ENCODE peak calls at places on chromosomes 12 and 14, in four cellular contexts. One of them, this sample, is unnamed.

GRCh38 chr12:57089259-57090245 is 638 bp downstream of the NAB2 start:
- DNase-seq in left lung: peak; percentile 90
- DNase-seq in adrenal gland: peak; percentile 76
- DNase-seq in tibial artery: peak; percentile 86
- DNase-seq in this sample: no peak

GRCh38 chr12:1309610-1310009 is 284.8 kb downstream of the FBXL14 start:
- DNase-seq in adrenal gland: no peak
- DNase-seq in tibial artery: no peak
- DNase-seq in left lung: no peak
- DNase-seq in this sample: no peak

GRCh38 chr14:103624860-103625259 is 4.2 kb upstream of the KLC1 start:
- DNase-seq in left lung: peak; percentile 82
- DNase-seq in adrenal gland: peak; percentile 81
- DNase-seq in tibial artery: peak; percentile 84
- DNase-seq in this sample: no peak

GRCh38 chr14:71592361-71592760 is 339.9 kb upstream of the RGS6 start:
- DNase-seq in left lung: no peak
- DNase-seq in tibial artery: no peak
- DNase-seq in adrenal gland: no peak
- DNase-seq in this sample: no peak

GRCh38 chr12:52171950-52172512 is 19.8 kb downstream of the KRT80 start:
- DNase-seq in tibial artery: no peak
- DNase-seq in adrenal gland: peak; percentile 71
- DNase-seq in left lung: no peak
- DNase-seq in this sample: no peak

GRCh38 chr14:95098984-95099599 is 58.2 kb downstream of the DICER1 start:
- DNase-seq in left lung: peak; percentile 55
- DNase-seq in tibial artery: peak; percentile 65
- DNase-seq in adrenal gland: peak; percentile 68
- DNase-seq in this sample: no peak

GRCh38 chr12:21305666-21306065 is 29.1 kb downstream of the SLCO1A2 start:
- DNase-seq in adrenal gland: no peak
- DNase-seq in left lung: no peak
- DNase-seq in tibial artery: no peak
- DNase-seq in this sample: no peak

GRCh38 chr12:27333311-27334009 is 824 bp downstream of the BMAL2 start:
- DNase-seq in adrenal gland: peak; percentile 16
- DNase-seq in tibial artery: peak; percentile 41
- DNase-seq in left lung: peak; percentile 64
- DNase-seq in this sample: no peak

GRCh38 chr14:93115920-93116675 is at the start of gene ITPK1:
- DNase-seq in tibial artery: peak; percentile 34
- DNase-seq in adrenal gland: peak; percentile 54
- DNase-seq in left lung: peak; percentile 53
- DNase-seq in this sample: no peak

GRCh38 chr14:64880382-64881121 is 845 bp upstream of the SPTB start:
- DNase-seq in tibial artery: peak; percentile 28
- DNase-seq in adrenal gland: peak; percentile 7
- DNase-seq in left lung: peak; percentile 51
- DNase-seq in this sample: no peak

GRCh38 chr12:10191865-10192264 is 13.0 kb downstream of the TMEM52B start:
- DNase-seq in tibial artery: no peak
- DNase-seq in left lung: no peak
- DNase-seq in adrenal gland: peak; percentile 17
- DNase-seq in this sample: no peak

GRCh38 chr12:100718212-100718611 is 76.4 kb upstream of the ANO4 start:
- DNase-seq in tibial artery: no peak
- DNase-seq in left lung: no peak
- DNase-seq in adrenal gland: no peak
- DNase-seq in this sample: no peak

GRCh38 chr12:100716658-100716948 is 78.0 kb upstream of the ANO4 start:
- DNase-seq in tibial artery: no peak
- DNase-seq in adrenal gland: no peak
- DNase-seq in left lung: no peak
- DNase-seq in this sample: no peak

GRCh38 chr12:100716949-100717732 is 77.4 kb upstream of the ANO4 start:
- DNase-seq in adrenal gland: no peak
- DNase-seq in tibial artery: no peak
- DNase-seq in left lung: no peak
- DNase-seq in this sample: no peak

GRCh38 chr12:100717733-100718067 is 76.9 kb upstream of the ANO4 start:
- DNase-seq in tibial artery: no peak
- DNase-seq in adrenal gland: no peak
- DNase-seq in left lung: no peak
- DNase-seq in this sample: no peak

DNA sequence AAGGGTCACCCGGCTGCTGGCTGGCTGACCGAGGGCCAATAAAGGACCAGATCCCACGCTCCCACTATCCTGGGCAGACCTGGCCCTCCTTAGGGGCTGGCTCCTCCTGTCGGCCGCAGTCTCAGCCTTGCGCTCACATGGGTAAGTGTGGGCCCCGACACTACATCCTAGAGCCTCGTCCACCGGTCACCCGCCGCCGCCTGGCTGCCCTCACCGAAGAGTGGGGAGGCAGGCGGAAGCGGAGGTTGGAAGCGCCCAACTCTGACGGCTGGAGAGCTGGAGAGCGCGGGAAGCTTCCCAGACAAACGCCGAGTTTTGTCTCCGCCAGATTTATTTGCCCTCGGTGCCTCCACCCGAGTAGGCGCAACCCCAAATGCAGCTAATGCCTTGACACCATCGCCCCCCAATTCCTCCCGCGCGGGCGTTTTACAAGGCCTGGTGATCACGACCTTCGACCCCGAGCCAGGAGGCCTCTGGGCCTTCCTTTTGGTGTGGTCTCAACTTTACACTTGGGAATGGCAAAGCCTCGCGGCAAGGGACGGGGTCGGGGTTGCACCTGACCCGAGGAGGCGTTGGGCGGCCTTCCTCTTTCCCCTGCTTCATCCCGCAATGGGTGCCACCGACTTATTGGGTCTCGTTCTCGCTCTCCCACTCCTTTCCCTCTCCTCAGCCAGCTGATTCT is 78.5 kb upstream of the ANO4 start:
- DNase-seq in adrenal gland: no peak
- DNase-seq in left lung: no peak
- DNase-seq in tibial artery: no peak
- DNase-seq in this sample: no peak
- H3K4me3 ChIP-seq in adrenal gland: no peak overlapping the region
- H3K4me3 ChIP-seq in left lung: no peak overlapping the region
- H3K4me3 ChIP-seq in tibial artery: no peak overlapping the region
- H3K4me3 ChIP-seq in this sample: no peak overlapping the region

DNA sequence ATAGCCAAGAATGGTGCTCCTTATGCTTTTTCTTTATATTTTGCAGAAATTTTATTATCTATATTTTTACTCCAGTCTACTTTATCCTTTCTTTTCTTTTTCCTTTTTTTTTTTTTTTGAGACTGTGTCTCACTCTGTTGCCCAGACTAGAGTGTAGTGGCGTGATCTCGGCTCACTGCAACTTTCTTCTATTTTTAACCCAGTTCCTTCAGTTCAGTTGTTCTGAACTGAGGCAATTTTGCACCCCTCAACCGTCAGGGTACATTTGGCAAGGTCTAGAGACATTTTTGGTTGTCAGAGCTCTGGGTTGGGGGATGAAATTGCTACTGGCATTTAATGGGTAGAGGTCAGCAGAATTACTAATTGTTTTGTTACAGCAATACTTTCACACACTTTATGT is 75.7 kb downstream of the DIP2B start:
- DNase-seq in left lung: no peak
- DNase-seq in adrenal gland: no peak
- DNase-seq in tibial artery: no peak
- DNase-seq in this sample: no peak
- H3K27ac ChIP-seq in left lung: no peak overlapping the region
- H3K27ac ChIP-seq in adrenal gland: no peak overlapping the region
- H3K27ac ChIP-seq in tibial artery: no peak overlapping the region
- H3K27ac ChIP-seq in this sample: peak overlapping the region; percentile 69

DNA sequence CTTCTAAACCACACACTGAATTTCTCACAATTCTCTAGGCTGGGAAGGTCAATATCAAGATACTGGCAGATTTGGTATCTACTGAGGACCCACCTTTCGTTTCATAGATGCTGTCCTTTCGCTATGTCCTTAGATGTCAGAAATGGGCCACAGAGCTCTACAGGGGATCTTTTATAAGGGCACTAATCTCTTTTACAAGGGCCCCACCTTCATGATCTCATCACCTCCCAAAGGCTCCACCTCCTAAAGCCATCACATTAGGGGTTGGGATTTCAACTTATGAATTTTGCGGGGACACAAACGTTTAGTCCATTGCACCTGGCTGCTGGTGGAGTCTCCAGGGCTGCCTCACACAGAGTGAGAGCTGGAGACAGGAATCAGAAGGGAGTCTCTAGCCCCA is 79.9 kb downstream of the ACACB start:
- DNase-seq in adrenal gland: no peak
- DNase-seq in left lung: no peak
- DNase-seq in tibial artery: no peak
- DNase-seq in this sample: no peak
- H3K4me3 ChIP-seq in adrenal gland: no peak overlapping the region
- H3K4me3 ChIP-seq in left lung: no peak overlapping the region
- H3K4me3 ChIP-seq in tibial artery: no peak overlapping the region
- H3K4me3 ChIP-seq in this sample: no peak overlapping the region

GRCh38 chr14:102602421-102603292 is 10.2 kb downstream of the RCOR1 start:
- DNase-seq in tibial artery: no peak
- DNase-seq in left lung: no peak
- DNase-seq in adrenal gland: no peak
- DNase-seq in this sample: no peak

GRCh38 chr14:102603293-102603907 is 11.0 kb downstream of the RCOR1 start:
- DNase-seq in left lung: no peak
- DNase-seq in tibial artery: no peak
- DNase-seq in adrenal gland: no peak
- DNase-seq in this sample: no peak

GRCh38 chr14:102606296-102606695 is 13.8 kb downstream of the RCOR1 start:
- DNase-seq in left lung: no peak
- DNase-seq in adrenal gland: no peak
- DNase-seq in tibial artery: no peak
- DNase-seq in this sample: no peak

GRCh38 chr14:102605026-102605425 is 12.6 kb downstream of the RCOR1 start:
- DNase-seq in tibial artery: no peak
- DNase-seq in adrenal gland: no peak
- DNase-seq in left lung: no peak
- DNase-seq in this sample: no peak

GRCh38 chr14:102604183-102604582 is 11.7 kb downstream of the RCOR1 start:
- DNase-seq in tibial artery: no peak
- DNase-seq in adrenal gland: no peak
- DNase-seq in left lung: no peak
- DNase-seq in this sample: no peak
- H3K27ac ChIP-seq in tibial artery: no peak overlapping the region
- H3K27ac ChIP-seq in adrenal gland: no peak overlapping the region
- H3K27ac ChIP-seq in left lung: peak overlapping the region; percentile 48
- H3K27ac ChIP-seq in this sample: peak overlapping the region; percentile 70

This sample was measured in esophagus squamous epithelium.